ENCODE peak calls at places on chromosomes 11 and 22, in seven cellular contexts. M is neuronal stem cell, G is H1, Z is IMR-90, F is mesendoderm, E is mesenchymal stem cell, Y is trophoblast cell. J is an unnamed sample.

GRCh38 chr11:44751066-44751465 is 24.3 kb downstream of the TSPAN18 start:
- DNase-seq in E (no peak), Y (no peak), G (no peak), Z (no peak), M (no peak), F (no peak), J (peak)

GRCh38 chr11:110587972-110588371 is 124.3 kb downstream of the ARHGAP20 start:
- DNase-seq in E (no peak), Y (no peak), G (no peak), F (no peak), Z (peak), M (no peak), J (no peak)

GRCh38 chr11:43699879-43700278 is 19.3 kb downstream of the HSD17B12 start:
- DNase-seq in F (no peak), Y (no peak), G (no peak), M (no peak), Z (no peak), E (no peak), J (no peak)

GRCh38 chr11:112903310-112903709 is 57.9 kb upstream of the NCAM1 start:
- DNase-seq in E (no peak), Y (no peak), F (no peak), G (no peak), Z (no peak), M (no peak), J (no peak)

GRCh38 chr22:22129387-22129786 is 115.2 kb upstream of the VPREB1 start:
- DNase-seq in F (no peak), G (no peak), Z (no peak), E (no peak), M (no peak), Y (no peak), J (no peak)

GRCh38 chr22:45318558-45319318 is 9.0 kb downstream of the FAM118A start:
- DNase-seq in Z (peak), F (peak), E (peak), M (no peak), Y (no peak), G (no peak), J (no peak)

GRCh38 chr22:24157783-24158170 is 23.5 kb upstream of the SUSD2 start:
- DNase-seq in Y (no peak), F (no peak), M (no peak), Z (no peak), G (no peak), E (no peak), J (no peak)

GRCh38 chr22:44247346-44247745 is 65.4 kb downstream of the SHISAL1 start:
- DNase-seq in F (no peak), Y (no peak), G (peak), M (no peak), Z (no peak), E (no peak), J (no peak)

GRCh38 chr22:37266581-37267127 is 15.7 kb upstream of the CYTH4 start:
- DNase-seq in E (no peak), Y (no peak), G (no peak), Z (no peak), F (no peak), M (no peak), J (no peak)

GRCh38 chr11:91265946-91266345 is 958.7 kb upstream of the FAT3 start:
- DNase-seq in G (no peak), Z (no peak), Y (no peak), E (peak), M (no peak), F (no peak), J (no peak)

GRCh38 chr11:46049325-46049860 is 71.9 kb downstream of the PHF21A start:
- DNase-seq in F (no peak), E (no peak), G (no peak), M (no peak), Y (no peak), Z (no peak), J (no peak)

GRCh38 chr22:27206001-27206746 is 548.8 kb downstream of the MIAT start:
- DNase-seq in F (no peak), G (no peak), M (no peak), Y (no peak), E (no peak), Z (peak), J (no peak)

GRCh38 chr11:34653851-34654490 is 33.1 kb downstream of the EHF start:
- DNase-seq in E (peak), M (no peak), Y (peak), G (no peak), F (peak), Z (peak), J (no peak)

GRCh38 chr22:49995059-49995412 is 17.5 kb downstream of the IL17REL start:
- DNase-seq in Z (no peak), G (no peak), F (no peak), E (no peak), Y (no peak), M (no peak), J (no peak)

GRCh38 chr11:92383430-92383829 is 158.8 kb downstream of the FAT3 start:
- DNase-seq in Z (peak), E (peak), F (peak), G (no peak), Y (peak), M (no peak), J (no peak)

GRCh38 chr11:25949918-25950317 is 382.0 kb upstream of the ANO3 start:
- DNase-seq in Y (no peak), M (no peak), Z (no peak), E (no peak), F (no peak), G (no peak), J (no peak)
- H4K8ac ChIP-seq in Y (no peak), M (no peak), Z (no peak), E (no peak), F (no peak), G (no peak), J (no peak)

GRCh38 chr11:98616256-98616655 is 404.5 kb upstream of the CNTN5 start:
- DNase-seq in Z (no peak), G (no peak), M (no peak), E (no peak), Y (no peak), F (no peak), J (no peak)
- H4K8ac ChIP-seq in Z (no peak), G (no peak), M (no peak), E (no peak), Y (no peak), F (no peak), J (no peak)

DNA sequence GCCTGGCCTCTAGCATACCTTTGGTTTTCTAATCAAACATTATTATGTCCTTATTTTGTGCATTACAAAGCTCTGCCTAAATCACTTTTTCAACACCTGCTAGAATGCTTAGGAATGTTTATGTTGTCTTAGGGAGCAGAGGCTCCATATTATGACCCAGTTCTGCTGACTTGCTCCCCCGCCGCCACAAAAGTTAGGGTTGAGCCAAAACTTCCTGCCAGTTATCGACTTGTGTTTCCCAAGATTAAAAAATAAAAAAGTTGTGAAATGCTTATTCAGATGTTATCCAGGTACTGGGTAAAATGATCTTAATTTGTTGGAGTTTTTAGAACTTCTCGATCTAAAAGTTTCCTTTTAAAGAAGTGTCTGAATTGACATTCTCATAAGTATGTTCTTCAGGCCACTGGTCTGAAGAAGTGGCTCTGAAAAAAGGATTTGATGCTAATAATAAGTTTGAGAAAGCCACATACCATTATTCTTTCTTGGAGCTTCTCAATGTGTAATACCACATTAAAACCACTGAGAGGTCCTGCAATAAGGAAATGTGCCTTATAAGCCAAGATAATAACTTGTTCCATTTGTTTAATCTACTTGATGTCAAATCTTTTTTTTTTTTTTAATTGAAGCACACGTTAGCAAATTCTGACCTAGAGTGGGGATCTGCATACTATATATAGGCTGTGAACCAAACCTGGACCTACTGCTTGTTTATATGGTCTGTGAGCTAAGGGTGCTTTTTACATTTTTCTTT is 2.2 kb downstream of the RNF185 start:
- DNase-seq in F (no peak), Y (no peak), E (peak), G (no peak), Z (no peak), M (no peak), J (no peak)
- H4K8ac ChIP-seq in F (no peak), Y (no peak), E (no peak), G (no peak), Z (no peak), M (no peak), J (no peak)

GRCh38 chr11:656866-657265 is 19.8 kb downstream of the DRD4 start:
- DNase-seq in E (no peak), G (no peak), Y (no peak), M (no peak), Z (no peak), F (no peak), J (no peak)
- H4K8ac ChIP-seq in E (no peak), G (no peak), Y (no peak), M (no peak), Z (no peak), F (no peak), J (no peak)

DNA sequence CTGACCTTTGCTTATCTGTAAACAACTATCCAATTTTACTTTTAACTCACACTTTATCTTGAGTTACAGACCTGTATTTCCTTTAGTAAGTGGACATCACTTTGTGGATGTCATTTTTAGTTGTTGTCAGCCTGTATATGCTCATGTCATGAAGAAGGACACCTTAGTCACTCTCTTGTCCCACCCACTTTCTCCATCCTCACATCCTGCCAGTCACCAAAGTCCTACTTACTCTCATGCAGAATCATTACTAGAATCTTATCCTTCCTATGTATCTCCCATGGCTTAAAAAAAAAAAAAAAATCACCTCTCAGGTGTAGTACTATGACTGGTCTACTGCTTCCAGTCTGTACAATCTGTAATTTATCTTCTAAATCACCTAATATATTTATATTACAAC is 43.3 kb downstream of the SESN3 start:
- DNase-seq in E (no peak), G (no peak), Y (no peak), F (no peak), Z (no peak), M (no peak), J (no peak)
- H4K8ac ChIP-seq in E (no peak), G (no peak), Y (no peak), F (no peak), Z (no peak), M (no peak), J (no peak)

DNA sequence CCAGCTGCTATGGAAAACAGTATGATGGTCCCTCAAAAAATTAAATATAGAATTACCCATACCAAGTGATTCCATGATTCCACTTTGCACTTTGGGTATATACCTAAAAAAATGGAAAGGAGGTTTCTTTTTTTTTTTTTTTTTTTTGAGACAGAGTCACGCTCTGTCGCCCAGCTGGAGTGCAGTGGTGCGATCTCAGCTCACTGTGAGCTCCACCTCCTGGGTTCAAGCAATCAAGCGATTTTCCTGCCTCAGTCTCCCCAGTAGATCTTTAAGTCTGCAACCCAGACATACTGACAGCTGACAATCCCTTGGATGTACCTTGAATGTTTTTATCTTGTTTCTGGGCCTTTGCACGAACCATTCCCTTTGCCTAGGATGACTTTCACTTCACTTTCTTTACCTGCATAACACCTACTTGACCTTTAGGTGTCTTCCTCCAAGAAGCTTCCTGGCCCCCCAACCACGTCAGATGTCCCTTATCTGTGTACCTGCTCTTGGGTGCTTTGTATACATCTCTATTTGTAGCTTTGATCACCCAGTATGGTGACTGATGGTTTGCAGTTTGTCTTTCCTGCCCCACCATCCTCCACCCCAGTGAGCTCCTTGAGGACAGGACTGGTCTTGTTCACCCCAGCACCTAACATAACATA is 11.6 kb downstream of the UCP3 start:
- DNase-seq in F (no peak), Y (no peak), E (no peak), Z (no peak), G (no peak), M (no peak), J (no peak)
- H4K8ac ChIP-seq in F (no peak), Y (no peak), E (no peak), Z (no peak), G (no peak), M (no peak), J (no peak)

J was measured in H9.